ENCODE peak calls at places on chromosome 4, in seven cellular contexts. One of them, this sample, is unnamed.

GRCh38 chr4:4308800-4309441 is 18.9 kb downstream of the ZBTB49 start:
- DNase-seq in left colon: no peak
- DNase-seq in NCI-H460: no peak
- DNase-seq in activated CD8-positive, alpha-beta memory T cell treated with anti-CD3 and anti-CD28 coated beads, Interleukin-2, amount 50 U/mL, for 4 hours: no peak
- DNase-seq in HT-29: no peak
- DNase-seq in EH: peak; percentile 95
- DNase-seq in NCI-H774: no peak
- DNase-seq in this sample: peak; percentile 43

GRCh38 chr4:64341711-64342110 is 67.5 kb downstream of the TECRL start:
- DNase-seq in activated CD8-positive, alpha-beta memory T cell treated with anti-CD3 and anti-CD28 coated beads, Interleukin-2, amount 50 U/mL, for 4 hours: no peak
- DNase-seq in left colon: no peak
- DNase-seq in HT-29: no peak
- DNase-seq in NCI-H460: no peak
- DNase-seq in NCI-H774: peak; percentile 1
- DNase-seq in EH: no peak
- DNase-seq in this sample: no peak

GRCh38 chr4:140595065-140595464 is 26.3 kb upstream of the UCP1 start:
- DNase-seq in activated CD8-positive, alpha-beta memory T cell treated with anti-CD3 and anti-CD28 coated beads, Interleukin-2, amount 50 U/mL, for 4 hours: no peak
- DNase-seq in NCI-H774: no peak
- DNase-seq in HT-29: peak; percentile 61
- DNase-seq in NCI-H460: peak; percentile 18
- DNase-seq in EH: peak; percentile 12
- DNase-seq in left colon: no peak
- DNase-seq in this sample: peak; percentile 54

GRCh38 chr4:14848210-14848609 is 154.1 kb upstream of the CPEB2 start:
- DNase-seq in NCI-H460: no peak
- DNase-seq in EH: no peak
- DNase-seq in NCI-H774: no peak
- DNase-seq in left colon: no peak
- DNase-seq in HT-29: no peak
- DNase-seq in activated CD8-positive, alpha-beta memory T cell treated with anti-CD3 and anti-CD28 coated beads, Interleukin-2, amount 50 U/mL, for 4 hours: no peak
- DNase-seq in this sample: no peak

GRCh38 chr4:19936471-19936870 is 315.2 kb upstream of the SLIT2 start:
- DNase-seq in EH: peak; percentile 79
- DNase-seq in activated CD8-positive, alpha-beta memory T cell treated with anti-CD3 and anti-CD28 coated beads, Interleukin-2, amount 50 U/mL, for 4 hours: no peak
- DNase-seq in NCI-H460: no peak
- DNase-seq in NCI-H774: no peak
- DNase-seq in left colon: no peak
- DNase-seq in HT-29: no peak
- DNase-seq in this sample: peak; percentile 94

GRCh38 chr4:177228599-177228998 is 81.1 kb upstream of the NEIL3 start:
- DNase-seq in left colon: no peak
- DNase-seq in NCI-H460: no peak
- DNase-seq in HT-29: no peak
- DNase-seq in EH: no peak
- DNase-seq in activated CD8-positive, alpha-beta memory T cell treated with anti-CD3 and anti-CD28 coated beads, Interleukin-2, amount 50 U/mL, for 4 hours: no peak
- DNase-seq in NCI-H774: no peak
- DNase-seq in this sample: no peak

GRCh38 chr4:184284742-184285141 is 67.1 kb upstream of the ENPP6 start:
- DNase-seq in NCI-H460: no peak
- DNase-seq in EH: no peak
- DNase-seq in activated CD8-positive, alpha-beta memory T cell treated with anti-CD3 and anti-CD28 coated beads, Interleukin-2, amount 50 U/mL, for 4 hours: no peak
- DNase-seq in HT-29: no peak
- DNase-seq in NCI-H774: no peak
- DNase-seq in left colon: no peak
- DNase-seq in this sample: no peak

GRCh38 chr4:111108138-111108537 is 485.3 kb upstream of the PITX2 start:
- DNase-seq in left colon: no peak
- DNase-seq in NCI-H774: no peak
- DNase-seq in activated CD8-positive, alpha-beta memory T cell treated with anti-CD3 and anti-CD28 coated beads, Interleukin-2, amount 50 U/mL, for 4 hours: no peak
- DNase-seq in NCI-H460: no peak
- DNase-seq in HT-29: no peak
- DNase-seq in EH: no peak
- DNase-seq in this sample: no peak

GRCh38 chr4:178632415-178632814 is 1190.2 kb upstream of the AGA start:
- DNase-seq in activated CD8-positive, alpha-beta memory T cell treated with anti-CD3 and anti-CD28 coated beads, Interleukin-2, amount 50 U/mL, for 4 hours: no peak
- DNase-seq in left colon: no peak
- DNase-seq in EH: no peak
- DNase-seq in NCI-H460: no peak
- DNase-seq in HT-29: no peak
- DNase-seq in NCI-H774: no peak
- DNase-seq in this sample: no peak

GRCh38 chr4:98363431-98363830 is 102.2 kb downstream of the RAP1GDS1 start:
- DNase-seq in left colon: no peak
- DNase-seq in EH: no peak
- DNase-seq in activated CD8-positive, alpha-beta memory T cell treated with anti-CD3 and anti-CD28 coated beads, Interleukin-2, amount 50 U/mL, for 4 hours: no peak
- DNase-seq in NCI-H774: no peak
- DNase-seq in NCI-H460: no peak
- DNase-seq in HT-29: no peak
- DNase-seq in this sample: no peak

GRCh38 chr4:118969359-118969758 is 80.7 kb downstream of the SYNPO2 start:
- DNase-seq in NCI-H460: peak; percentile 40
- DNase-seq in EH: peak; percentile 76
- DNase-seq in NCI-H774: peak; percentile 11
- DNase-seq in left colon: peak; percentile 56
- DNase-seq in activated CD8-positive, alpha-beta memory T cell treated with anti-CD3 and anti-CD28 coated beads, Interleukin-2, amount 50 U/mL, for 4 hours: no peak
- DNase-seq in HT-29: peak; percentile 61
- DNase-seq in this sample: peak; percentile 85

GRCh38 chr4:5365071-5366008 is 314.1 kb downstream of the STK32B start:
- DNase-seq in EH: peak; percentile 100
- DNase-seq in HT-29: peak; percentile 26
- DNase-seq in NCI-H774: peak; percentile 69
- DNase-seq in left colon: no peak
- DNase-seq in NCI-H460: peak; percentile 48
- DNase-seq in activated CD8-positive, alpha-beta memory T cell treated with anti-CD3 and anti-CD28 coated beads, Interleukin-2, amount 50 U/mL, for 4 hours: no peak
- DNase-seq in this sample: peak; percentile 49

GRCh38 chr4:91325495-91325894 is 978.3 kb upstream of the GRID2 start:
- DNase-seq in EH: peak; percentile 1
- DNase-seq in HT-29: peak; percentile 70
- DNase-seq in NCI-H774: no peak
- DNase-seq in left colon: no peak
- DNase-seq in NCI-H460: no peak
- DNase-seq in activated CD8-positive, alpha-beta memory T cell treated with anti-CD3 and anti-CD28 coated beads, Interleukin-2, amount 50 U/mL, for 4 hours: no peak
- DNase-seq in this sample: peak; percentile 68

GRCh38 chr4:121827851-121828250 is 4.2 kb upstream of the CCNA2 start:
- DNase-seq in EH: peak; percentile 49
- DNase-seq in activated CD8-positive, alpha-beta memory T cell treated with anti-CD3 and anti-CD28 coated beads, Interleukin-2, amount 50 U/mL, for 4 hours: no peak
- DNase-seq in NCI-H460: peak; percentile 36
- DNase-seq in left colon: no peak
- DNase-seq in NCI-H774: no peak
- DNase-seq in HT-29: no peak
- DNase-seq in this sample: peak; percentile 70

GRCh38 chr4:41660350-41660749 is 88.2 kb downstream of the PHOX2B start:
- DNase-seq in NCI-H774: no peak
- DNase-seq in HT-29: no peak
- DNase-seq in NCI-H460: no peak
- DNase-seq in activated CD8-positive, alpha-beta memory T cell treated with anti-CD3 and anti-CD28 coated beads, Interleukin-2, amount 50 U/mL, for 4 hours: no peak
- DNase-seq in left colon: no peak
- DNase-seq in EH: no peak
- DNase-seq in this sample: no peak

GRCh38 chr4:177558995-177559394 is 116.8 kb upstream of the AGA start:
- DNase-seq in NCI-H460: no peak
- DNase-seq in left colon: no peak
- DNase-seq in NCI-H774: no peak
- DNase-seq in activated CD8-positive, alpha-beta memory T cell treated with anti-CD3 and anti-CD28 coated beads, Interleukin-2, amount 50 U/mL, for 4 hours: no peak
- DNase-seq in EH: no peak
- DNase-seq in HT-29: no peak
- DNase-seq in this sample: no peak

GRCh38 chr4:37454263-37454800 is 209.8 kb downstream of the NWD2 start:
- DNase-seq in EH: no peak
- DNase-seq in HT-29: peak; percentile 28
- DNase-seq in activated CD8-positive, alpha-beta memory T cell treated with anti-CD3 and anti-CD28 coated beads, Interleukin-2, amount 50 U/mL, for 4 hours: no peak
- DNase-seq in left colon: no peak
- DNase-seq in NCI-H460: no peak
- DNase-seq in NCI-H774: no peak
- DNase-seq in this sample: no peak

GRCh38 chr4:49032440-49033161 is 46.5 kb downstream of the CWH43 start:
- DNase-seq in NCI-H774: no peak
- DNase-seq in HT-29: peak; percentile 65
- DNase-seq in left colon: no peak
- DNase-seq in activated CD8-positive, alpha-beta memory T cell treated with anti-CD3 and anti-CD28 coated beads, Interleukin-2, amount 50 U/mL, for 4 hours: no peak
- DNase-seq in NCI-H460: peak; percentile 33
- DNase-seq in EH: peak; percentile 30
- DNase-seq in this sample: peak; percentile 32

GRCh38 chr4:165384608-165385007 is 5.8 kb downstream of the CPE start:
- DNase-seq in left colon: no peak
- DNase-seq in EH: peak; percentile 14
- DNase-seq in activated CD8-positive, alpha-beta memory T cell treated with anti-CD3 and anti-CD28 coated beads, Interleukin-2, amount 50 U/mL, for 4 hours: no peak
- DNase-seq in NCI-H460: no peak
- DNase-seq in HT-29: no peak
- DNase-seq in NCI-H774: no peak
- DNase-seq in this sample: peak; percentile 75

GRCh38 chr4:1113311-1114009 is at the start of gene RNF212:
- DNase-seq in NCI-H460: no peak
- DNase-seq in activated CD8-positive, alpha-beta memory T cell treated with anti-CD3 and anti-CD28 coated beads, Interleukin-2, amount 50 U/mL, for 4 hours: peak; percentile 43
- DNase-seq in HT-29: no peak
- DNase-seq in EH: no peak
- DNase-seq in NCI-H774: no peak
- DNase-seq in left colon: no peak
- DNase-seq in this sample: peak; percentile 15

GRCh38 chr4:8703857-8704495 is 111.4 kb downstream of the CPZ start:
- DNase-seq in EH: no peak
- DNase-seq in left colon: no peak
- DNase-seq in HT-29: no peak
- DNase-seq in NCI-H774: no peak
- DNase-seq in NCI-H460: no peak
- DNase-seq in activated CD8-positive, alpha-beta memory T cell treated with anti-CD3 and anti-CD28 coated beads, Interleukin-2, amount 50 U/mL, for 4 hours: no peak
- DNase-seq in this sample: no peak

GRCh38 chr4:133131829-133132485 is 17.1 kb upstream of the PCDH10 start:
- DNase-seq in activated CD8-positive, alpha-beta memory T cell treated with anti-CD3 and anti-CD28 coated beads, Interleukin-2, amount 50 U/mL, for 4 hours: no peak
- DNase-seq in NCI-H460: no peak
- DNase-seq in EH: no peak
- DNase-seq in left colon: no peak
- DNase-seq in NCI-H774: no peak
- DNase-seq in HT-29: no peak
- DNase-seq in this sample: no peak

GRCh38 chr4:37666625-37667071 is 19.5 kb downstream of the RELL1 start:
- DNase-seq in EH: peak; percentile 86
- DNase-seq in activated CD8-positive, alpha-beta memory T cell treated with anti-CD3 and anti-CD28 coated beads, Interleukin-2, amount 50 U/mL, for 4 hours: no peak
- DNase-seq in NCI-H460: peak; percentile 51
- DNase-seq in HT-29: peak; percentile 86
- DNase-seq in NCI-H774: no peak
- DNase-seq in left colon: peak; percentile 66
- DNase-seq in this sample: peak; percentile 88

GRCh38 chr4:40403079-40403478 is 67.9 kb downstream of the CHRNA9 start:
- DNase-seq in EH: no peak
- DNase-seq in NCI-H774: no peak
- DNase-seq in activated CD8-positive, alpha-beta memory T cell treated with anti-CD3 and anti-CD28 coated beads, Interleukin-2, amount 50 U/mL, for 4 hours: no peak
- DNase-seq in left colon: no peak
- DNase-seq in HT-29: no peak
- DNase-seq in NCI-H460: no peak
- DNase-seq in this sample: no peak

GRCh38 chr4:125702406-125702805 is 387.7 kb downstream of the FAT4 start:
- DNase-seq in activated CD8-positive, alpha-beta memory T cell treated with anti-CD3 and anti-CD28 coated beads, Interleukin-2, amount 50 U/mL, for 4 hours: no peak
- DNase-seq in HT-29: no peak
- DNase-seq in NCI-H774: no peak
- DNase-seq in EH: peak; percentile 10
- DNase-seq in left colon: no peak
- DNase-seq in NCI-H460: no peak
- DNase-seq in this sample: peak; percentile 70

GRCh38 chr4:3434891-3435683 is 6.7 kb upstream of the HGFAC start:
- DNase-seq in left colon: no peak
- DNase-seq in HT-29: no peak
- DNase-seq in NCI-H774: no peak
- DNase-seq in NCI-H460: no peak
- DNase-seq in EH: no peak
- DNase-seq in activated CD8-positive, alpha-beta memory T cell treated with anti-CD3 and anti-CD28 coated beads, Interleukin-2, amount 50 U/mL, for 4 hours: no peak
- DNase-seq in this sample: peak; percentile 13

GRCh38 chr4:2798399-2799301 is 5.8 kb downstream of the SH3BP2 start:
- DNase-seq in activated CD8-positive, alpha-beta memory T cell treated with anti-CD3 and anti-CD28 coated beads, Interleukin-2, amount 50 U/mL, for 4 hours: peak; percentile 38
- DNase-seq in NCI-H460: no peak
- DNase-seq in EH: no peak
- DNase-seq in left colon: peak; percentile 90
- DNase-seq in HT-29: peak; percentile 84
- DNase-seq in NCI-H774: no peak
- DNase-seq in this sample: peak; percentile 42

GRCh38 chr4:176782191-176782590 is 10.5 kb downstream of the VEGFC start:
- DNase-seq in HT-29: no peak
- DNase-seq in EH: no peak
- DNase-seq in NCI-H774: no peak
- DNase-seq in NCI-H460: no peak
- DNase-seq in left colon: no peak
- DNase-seq in activated CD8-positive, alpha-beta memory T cell treated with anti-CD3 and anti-CD28 coated beads, Interleukin-2, amount 50 U/mL, for 4 hours: no peak
- DNase-seq in this sample: no peak

GRCh38 chr4:180057198-180057821 is 2185.9 kb upstream of the TENM3 start:
- DNase-seq in left colon: no peak
- DNase-seq in activated CD8-positive, alpha-beta memory T cell treated with anti-CD3 and anti-CD28 coated beads, Interleukin-2, amount 50 U/mL, for 4 hours: no peak
- DNase-seq in NCI-H774: no peak
- DNase-seq in HT-29: no peak
- DNase-seq in EH: no peak
- DNase-seq in NCI-H460: no peak
- DNase-seq in this sample: no peak